ENCODE peak calls at places on chromosome 7, in six cellular contexts. J is adrenal gland, N is DND-41, Y is colonic mucosa, V is esophagus squamous epithelium, L is astrocyte. E is an unnamed sample. For H3K4me1, the result is how much of the 10 kb centered on the place peaks cover.

GRCh38 chr7:39744620-39745019 is 121.2 kb downstream of the RALA start:
- DNase-seq in J (no peak), N (no peak), Y (no peak), V (no peak), L (no peak), E (no peak)

GRCh38 chr7:114574384-114574783 is 159.8 kb downstream of the FOXP2 start:
- DNase-seq in J (no peak), N (no peak), Y (no peak), V (no peak), L (peak), E (no peak)

GRCh38 chr7:6489612-6490011 is 41.9 kb upstream of the DAGLB start:
- DNase-seq in J (no peak), N (no peak), Y (no peak), V (no peak), L (no peak), E (no peak)

GRCh38 chr7:47792521-47793121 is 155.6 kb downstream of the PKD1L1 start:
- DNase-seq in J (no peak), N (no peak), Y (no peak), V (no peak), L (no peak), E (no peak)

GRCh38 chr7:117775826-117776623 is 97.2 kb downstream of the CTTNBP2 start:
- DNase-seq in J (no peak), N (no peak), Y (no peak), V (no peak), L (no peak), E (no peak)

GRCh38 chr7:47501406-47501805 is 80.5 kb downstream of the TNS3 start:
- DNase-seq in J (peak), N (no peak), Y (no peak), V (no peak), L (peak), E (no peak)

GRCh38 chr7:17994079-17994478 is 33.6 kb downstream of the PRPS1L1 start:
- DNase-seq in J (no peak), N (no peak), Y (no peak), V (no peak), L (no peak), E (no peak)

GRCh38 chr7:4725014-4725951 is 43.2 kb downstream of the FOXK1 start:
- DNase-seq in J (peak), N (no peak), Y (peak), V (no peak), L (peak), E (peak)

GRCh38 chr7:6248581-6248980 is 23.8 kb downstream of the CYTH3 start:
- DNase-seq in J (peak), N (no peak), Y (no peak), V (no peak), L (peak), E (no peak)

GRCh38 chr7:93551063-93551895 is 23.2 kb downstream of the CALCR start:
- DNase-seq in J (peak), N (no peak), Y (no peak), V (no peak), L (peak), E (no peak)

GRCh38 chr7:46583606-46584005 is 662.5 kb upstream of the IGFBP3 start:
- DNase-seq in J (no peak), N (no peak), Y (no peak), V (no peak), L (peak), E (no peak)

GRCh38 chr7:36658603-36659516 is 65.4 kb downstream of the AOAH start:
- DNase-seq in J (no peak), N (no peak), Y (no peak), V (no peak), L (peak), E (no peak)

GRCh38 chr7:97130417-97131139 is 13.1 kb downstream of the SDHAF3 start:
- DNase-seq in J (no peak), N (no peak), Y (no peak), V (no peak), L (no peak), E (no peak)

GRCh38 chr7:36245900-36246299 is 92.8 kb downstream of the EEPD1 start:
- DNase-seq in J (no peak), N (no peak), Y (no peak), V (no peak), L (no peak), E (no peak)

GRCh38 chr7:113282875-113283274 is 164.5 kb upstream of the SMIM30 start:
- DNase-seq in J (no peak), N (no peak), Y (no peak), V (no peak), L (no peak), E (no peak)

GRCh38 chr7:120996333-120996982 is 7.9 kb downstream of the CPED1 start:
- DNase-seq in J (peak), N (peak), Y (peak), V (peak), L (peak), E (peak)

GRCh38 chr7:17952387-17952786 is 12.1 kb upstream of the SNX13 start:
- DNase-seq in J (no peak), N (no peak), Y (no peak), V (no peak), L (no peak), E (no peak)

GRCh38 chr7:119472398-119473038 is 800.5 kb upstream of the KCND2 start:
- DNase-seq in J (no peak), N (no peak), Y (peak), V (no peak), L (no peak), E (no peak)

GRCh38 chr7:148480479-148481146 is 110.0 kb upstream of the C7orf33 start:
- DNase-seq in J (no peak), N (no peak), Y (no peak), V (no peak), L (no peak), E (no peak)

GRCh38 chr7:12638851-12639467 is 48.5 kb upstream of the ARL4A start:
- DNase-seq in J (no peak), N (no peak), Y (no peak), V (no peak), L (peak), E (peak)

GRCh38 chr7:471866-472639 is 47.6 kb downstream of the PDGFA start:
- DNase-seq in J (peak), N (no peak), Y (no peak), V (no peak), L (peak), E (no peak)

GRCh38 chr7:110775046-110775445 is 315.9 kb upstream of the LRRN3 start:
- DNase-seq in J (no peak), N (no peak), Y (no peak), V (no peak), L (peak), E (no peak)

GRCh38 chr7:116726713-116727431 is 54.9 kb downstream of the MET start:
- DNase-seq in J (no peak), N (no peak), Y (no peak), V (no peak), L (no peak), E (no peak)

GRCh38 chr7:140541513-140542192 is 62.3 kb upstream of the MKRN1 start:
- DNase-seq in J (peak), N (no peak), Y (peak), V (no peak), L (peak), E (no peak)

GRCh38 chr7:47795631-47796030 is 152.6 kb downstream of the PKD1L1 start:
- DNase-seq in J (no peak), N (no peak), Y (no peak), V (no peak), L (peak), E (no peak)

GRCh38 chr7:112110651-112111050 is 95.5 kb downstream of the DOCK4 start:
- DNase-seq in J (no peak), N (no peak), Y (no peak), V (no peak), L (no peak), E (no peak)
- H3K27ac ChIP-seq in J (no peak), N (no peak), Y (no peak), V (no peak), L (no peak), E (no peak)

GRCh38 chr7:137656227-137656849 is 190.4 kb downstream of the DGKI start:
- DNase-seq in J (peak), N (peak), Y (peak), V (no peak), L (peak), E (peak)

GRCh38 chr7:137657476-137658193 is 189.1 kb downstream of the DGKI start:
- DNase-seq in J (no peak), N (no peak), Y (no peak), V (no peak), L (no peak), E (no peak)

GRCh38 chr7:137655804-137656203 is 191.0 kb downstream of the DGKI start:
- DNase-seq in J (no peak), N (no peak), Y (no peak), V (no peak), L (no peak), E (no peak)

GRCh38 chr7:137656850-137657232 is 189.9 kb downstream of the DGKI start:
- DNase-seq in J (no peak), N (no peak), Y (no peak), V (no peak), L (no peak), E (no peak)

GRCh38 chr7:137658194-137658900 is 188.4 kb downstream of the DGKI start:
- DNase-seq in J (no peak), N (no peak), Y (no peak), V (no peak), L (no peak), E (no peak)
- H3K4me3 ChIP-seq in J (no peak), N (no peak), Y (no peak), V (no peak), L (no peak), E (no peak)

GRCh38 chr7:77310982-77311381 is 105.2 kb downstream of the GSAP start:
- DNase-seq in J (no peak), N (no peak), Y (no peak), V (no peak), L (no peak), E (no peak)
- H3K4me1 ChIP-seq in J (under half), N (under half), Y (under half), V (half or more), L (under half), E (under half)

GRCh38 chr7:135158141-135158655 is 10.3 kb downstream of the TMEM140 start:
- DNase-seq in J (no peak), N (no peak), Y (no peak), V (no peak), L (no peak), E (no peak)
- H3K27ac ChIP-seq in J (peak), N (no peak), Y (no peak), V (no peak), L (no peak), E (no peak)

DNA sequence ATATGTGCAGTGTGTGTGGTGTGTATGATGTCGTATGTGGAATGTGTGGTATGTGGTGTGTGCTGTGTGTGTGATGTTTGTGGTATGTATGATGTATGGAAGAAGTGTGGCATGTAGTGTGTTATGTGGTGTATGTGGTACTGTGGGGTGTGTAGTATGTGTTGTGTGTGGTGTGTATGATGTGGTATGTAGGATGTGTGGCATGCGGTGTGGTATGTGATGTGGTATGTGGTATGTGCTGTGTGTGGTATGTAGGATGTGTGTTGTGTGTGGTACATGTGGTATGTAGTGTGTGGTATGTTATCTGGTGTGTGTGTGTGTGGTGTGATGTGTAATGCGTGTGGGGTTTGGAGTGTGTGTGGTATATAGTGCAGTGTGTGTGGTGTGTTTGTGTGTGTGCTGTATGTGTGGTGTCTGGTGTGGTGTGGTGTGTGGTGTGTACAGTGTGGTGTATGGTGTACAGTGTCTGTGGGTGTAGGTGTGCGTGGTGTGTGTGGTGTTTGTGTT is 129.6 kb downstream of the ATP6V0E2 start:
- DNase-seq in J (no peak), N (no peak), Y (no peak), V (no peak), L (no peak), E (no peak)
- H3K4me3 ChIP-seq in J (no peak), N (no peak), Y (no peak), V (no peak), L (no peak), E (no peak)

GRCh38 chr7:2010101-2010500 is 222.6 kb downstream of the MAD1L1 start:
- DNase-seq in J (no peak), N (no peak), Y (no peak), V (no peak), L (no peak), E (no peak)
- H3K4me1 ChIP-seq in J (under half), N (under half), Y (under half), V (under half), L (under half), E (under half)

E was measured in CD4-positive, alpha-beta memory T cell.